ENCODE peak calls at places on chromosome 13, in seven cellular contexts. One of them, this sample, is unnamed.

GRCh38 chr13:92224825-92225224 is 826.4 kb downstream of the GPC5 start:
- DNase-seq in brain microvascular endothelial cell: no peak
- DNase-seq in RWPE1: no peak
- DNase-seq in cardiac muscle cell: no peak
- DNase-seq in Peyer's patch: no peak
- DNase-seq in heart right ventricle: no peak
- DNase-seq in thyroid gland: no peak
- DNase-seq in this sample: no peak

GRCh38 chr13:108328848-108329247 is 59.3 kb downstream of the TNFSF13B start:
- DNase-seq in RWPE1: no peak
- DNase-seq in brain microvascular endothelial cell: no peak
- DNase-seq in cardiac muscle cell: no peak
- DNase-seq in Peyer's patch: no peak
- DNase-seq in heart right ventricle: no peak
- DNase-seq in thyroid gland: no peak
- DNase-seq in this sample: no peak

GRCh38 chr13:71602327-71602726 is 264.7 kb downstream of the DACH1 start:
- DNase-seq in Peyer's patch: no peak
- DNase-seq in cardiac muscle cell: no peak
- DNase-seq in RWPE1: no peak
- DNase-seq in heart right ventricle: no peak
- DNase-seq in brain microvascular endothelial cell: no peak
- DNase-seq in thyroid gland: no peak
- DNase-seq in this sample: no peak

GRCh38 chr13:78595819-78596700 is 7.3 kb downstream of the POU4F1 start:
- DNase-seq in brain microvascular endothelial cell: no peak
- DNase-seq in RWPE1: no peak
- DNase-seq in heart right ventricle: peak; percentile 20
- DNase-seq in Peyer's patch: no peak
- DNase-seq in cardiac muscle cell: peak; percentile 62
- DNase-seq in thyroid gland: no peak
- DNase-seq in this sample: no peak

GRCh38 chr13:72643339-72643989 is 84.0 kb downstream of the MZT1 start:
- DNase-seq in Peyer's patch: peak; percentile 51
- DNase-seq in thyroid gland: peak; percentile 34
- DNase-seq in cardiac muscle cell: peak; percentile 47
- DNase-seq in heart right ventricle: no peak
- DNase-seq in brain microvascular endothelial cell: peak; percentile 70
- DNase-seq in RWPE1: peak; percentile 11
- DNase-seq in this sample: peak; percentile 18

GRCh38 chr13:79445968-79446645 is 34.8 kb upstream of the NDFIP2 start:
- DNase-seq in RWPE1: no peak
- DNase-seq in cardiac muscle cell: no peak
- DNase-seq in brain microvascular endothelial cell: no peak
- DNase-seq in heart right ventricle: no peak
- DNase-seq in thyroid gland: no peak
- DNase-seq in Peyer's patch: no peak
- DNase-seq in this sample: no peak

GRCh38 chr13:44989941-44990340 is 603 bp downstream of the GPALPP1 start:
- DNase-seq in Peyer's patch: no peak
- DNase-seq in cardiac muscle cell: peak; percentile 6
- DNase-seq in brain microvascular endothelial cell: no peak
- DNase-seq in RWPE1: no peak
- DNase-seq in thyroid gland: no peak
- DNase-seq in heart right ventricle: no peak
- DNase-seq in this sample: no peak

GRCh38 chr13:107669356-107669755 is 546.0 kb downstream of the LIG4 start:
- DNase-seq in thyroid gland: no peak
- DNase-seq in cardiac muscle cell: no peak
- DNase-seq in brain microvascular endothelial cell: no peak
- DNase-seq in Peyer's patch: no peak
- DNase-seq in RWPE1: no peak
- DNase-seq in heart right ventricle: no peak
- DNase-seq in this sample: no peak

GRCh38 chr13:109381546-109382180 is 404.7 kb downstream of the IRS2 start:
- DNase-seq in Peyer's patch: no peak
- DNase-seq in cardiac muscle cell: no peak
- DNase-seq in thyroid gland: no peak
- DNase-seq in RWPE1: no peak
- DNase-seq in brain microvascular endothelial cell: peak; percentile 72
- DNase-seq in heart right ventricle: no peak
- DNase-seq in this sample: no peak

GRCh38 chr13:59666504-59666903 is 497.2 kb downstream of the DIAPH3 start:
- DNase-seq in cardiac muscle cell: no peak
- DNase-seq in brain microvascular endothelial cell: no peak
- DNase-seq in heart right ventricle: no peak
- DNase-seq in thyroid gland: no peak
- DNase-seq in Peyer's patch: no peak
- DNase-seq in RWPE1: no peak
- DNase-seq in this sample: no peak

GRCh38 chr13:23159205-23159586 is 21.6 kb upstream of the SGCG start:
- DNase-seq in RWPE1: no peak
- DNase-seq in cardiac muscle cell: peak; percentile 66
- DNase-seq in heart right ventricle: peak; percentile 33
- DNase-seq in brain microvascular endothelial cell: peak; percentile 39
- DNase-seq in Peyer's patch: no peak
- DNase-seq in thyroid gland: no peak
- DNase-seq in this sample: no peak

GRCh38 chr13:35840991-35841604 is 290.1 kb downstream of the DCLK1 start:
- DNase-seq in thyroid gland: no peak
- DNase-seq in RWPE1: no peak
- DNase-seq in cardiac muscle cell: no peak
- DNase-seq in brain microvascular endothelial cell: no peak
- DNase-seq in Peyer's patch: no peak
- DNase-seq in heart right ventricle: no peak
- DNase-seq in this sample: no peak

GRCh38 chr13:94478913-94479312 is 569 bp downstream of the DCT start:
- DNase-seq in thyroid gland: no peak
- DNase-seq in brain microvascular endothelial cell: no peak
- DNase-seq in cardiac muscle cell: no peak
- DNase-seq in RWPE1: no peak
- DNase-seq in Peyer's patch: no peak
- DNase-seq in heart right ventricle: no peak
- DNase-seq in this sample: no peak

GRCh38 chr13:24744247-24744646 is 19.7 kb upstream of the RNF17 start:
- DNase-seq in cardiac muscle cell: no peak
- DNase-seq in heart right ventricle: no peak
- DNase-seq in brain microvascular endothelial cell: no peak
- DNase-seq in thyroid gland: no peak
- DNase-seq in Peyer's patch: no peak
- DNase-seq in RWPE1: no peak
- DNase-seq in this sample: no peak

GRCh38 chr13:74662895-74663294 is 528.7 kb upstream of the KLF12 start:
- DNase-seq in Peyer's patch: no peak
- DNase-seq in RWPE1: no peak
- DNase-seq in brain microvascular endothelial cell: no peak
- DNase-seq in heart right ventricle: no peak
- DNase-seq in thyroid gland: no peak
- DNase-seq in cardiac muscle cell: no peak
- DNase-seq in this sample: no peak

GRCh38 chr13:24148414-24149305 is 11.9 kb upstream of the SPATA13 start:
- DNase-seq in thyroid gland: no peak
- DNase-seq in brain microvascular endothelial cell: peak; percentile 94
- DNase-seq in heart right ventricle: no peak
- DNase-seq in RWPE1: peak; percentile 91
- DNase-seq in Peyer's patch: peak; percentile 58
- DNase-seq in cardiac muscle cell: no peak
- DNase-seq in this sample: no peak

GRCh38 chr13:32453981-32454380 is 26.1 kb upstream of the N4BP2L1 start:
- DNase-seq in heart right ventricle: no peak
- DNase-seq in RWPE1: no peak
- DNase-seq in brain microvascular endothelial cell: no peak
- DNase-seq in Peyer's patch: no peak
- DNase-seq in thyroid gland: no peak
- DNase-seq in cardiac muscle cell: no peak
- DNase-seq in this sample: no peak

GRCh38 chr13:59906413-59907027 is 257.2 kb downstream of the DIAPH3 start:
- DNase-seq in Peyer's patch: no peak
- DNase-seq in brain microvascular endothelial cell: peak; percentile 37
- DNase-seq in thyroid gland: no peak
- DNase-seq in heart right ventricle: no peak
- DNase-seq in cardiac muscle cell: peak; percentile 40
- DNase-seq in RWPE1: peak; percentile 6
- DNase-seq in this sample: no peak

GRCh38 chr13:61202042-61202441 is 213.6 kb downstream of the PCDH20 start:
- DNase-seq in Peyer's patch: no peak
- DNase-seq in RWPE1: no peak
- DNase-seq in brain microvascular endothelial cell: no peak
- DNase-seq in heart right ventricle: no peak
- DNase-seq in thyroid gland: no peak
- DNase-seq in cardiac muscle cell: no peak
- DNase-seq in this sample: no peak

GRCh38 chr13:48866204-48866603 is 109.5 kb upstream of the FNDC3A start:
- DNase-seq in brain microvascular endothelial cell: no peak
- DNase-seq in thyroid gland: no peak
- DNase-seq in cardiac muscle cell: no peak
- DNase-seq in Peyer's patch: no peak
- DNase-seq in RWPE1: no peak
- DNase-seq in heart right ventricle: no peak
- DNase-seq in this sample: no peak

GRCh38 chr13:48862572-48862971 is 113.1 kb upstream of the FNDC3A start:
- DNase-seq in RWPE1: no peak
- DNase-seq in thyroid gland: no peak
- DNase-seq in Peyer's patch: no peak
- DNase-seq in heart right ventricle: no peak
- DNase-seq in cardiac muscle cell: no peak
- DNase-seq in brain microvascular endothelial cell: no peak
- DNase-seq in this sample: no peak

GRCh38 chr13:48859168-48860105 is 116.3 kb upstream of the FNDC3A start:
- DNase-seq in Peyer's patch: no peak
- DNase-seq in thyroid gland: no peak
- DNase-seq in cardiac muscle cell: no peak
- DNase-seq in RWPE1: no peak
- DNase-seq in brain microvascular endothelial cell: no peak
- DNase-seq in heart right ventricle: no peak
- DNase-seq in this sample: no peak

GRCh38 chr13:48860369-48860768 is 115.3 kb upstream of the FNDC3A start:
- DNase-seq in thyroid gland: no peak
- DNase-seq in RWPE1: no peak
- DNase-seq in cardiac muscle cell: no peak
- DNase-seq in brain microvascular endothelial cell: no peak
- DNase-seq in Peyer's patch: no peak
- DNase-seq in heart right ventricle: no peak
- DNase-seq in this sample: no peak

DNA sequence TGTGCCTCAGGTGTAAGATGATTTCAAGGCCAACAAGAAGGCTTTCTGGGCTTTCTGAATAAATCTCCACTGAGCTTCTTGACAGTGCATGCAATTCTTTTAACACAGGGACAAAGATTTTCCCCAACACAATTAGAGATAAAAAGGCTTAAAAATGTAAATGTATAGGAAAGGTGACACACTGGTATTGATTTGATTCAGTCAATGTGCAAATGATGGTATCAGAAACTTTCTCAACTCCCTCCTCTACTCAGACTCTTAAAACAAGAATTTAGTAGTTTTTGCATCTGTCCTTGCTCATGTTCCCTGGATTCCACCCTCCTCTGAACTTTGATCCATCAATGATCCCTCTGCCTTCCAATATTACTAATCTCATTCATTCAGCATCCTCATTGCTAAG is 111.6 kb upstream of the FNDC3A start:
- DNase-seq in brain microvascular endothelial cell: no peak
- DNase-seq in thyroid gland: no peak
- DNase-seq in cardiac muscle cell: no peak
- DNase-seq in heart right ventricle: no peak
- DNase-seq in Peyer's patch: no peak
- DNase-seq in RWPE1: no peak
- DNase-seq in this sample: no peak
- TF ChIP-seq CTCF in brain microvascular endothelial cell: no peak
- TF ChIP-seq CTCF in thyroid gland: no peak
- TF ChIP-seq CTCF in cardiac muscle cell: no peak
- TF ChIP-seq CTCF in heart right ventricle: no peak
- TF ChIP-seq CTCF in Peyer's patch: no peak
- TF ChIP-seq CTCF in RWPE1: no peak
- TF ChIP-seq CTCF in this sample: no peak

DNA sequence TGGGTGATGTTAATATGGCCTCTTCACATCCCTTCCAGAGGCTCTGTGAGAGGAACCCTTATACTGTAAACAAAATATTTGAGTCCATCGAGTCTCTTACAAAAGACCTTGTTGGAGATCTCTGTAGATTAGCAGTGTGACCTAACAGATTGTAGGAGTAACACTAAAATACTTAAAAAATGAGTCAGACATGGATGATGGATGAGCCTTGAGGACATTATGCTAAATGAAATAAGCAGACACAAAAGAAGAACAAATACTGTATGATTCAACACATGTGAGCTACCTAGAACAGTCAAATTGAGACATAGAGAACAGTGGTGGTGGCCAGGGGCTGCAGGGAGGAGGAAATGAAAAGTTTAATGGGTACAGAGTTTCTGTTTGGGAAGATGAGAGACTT is 152.2 kb upstream of the UBL3 start:
- DNase-seq in cardiac muscle cell: no peak
- DNase-seq in thyroid gland: no peak
- DNase-seq in brain microvascular endothelial cell: peak; percentile 12
- DNase-seq in heart right ventricle: no peak
- DNase-seq in Peyer's patch: no peak
- DNase-seq in RWPE1: peak; percentile 53
- DNase-seq in this sample: no peak
- H3K27ac ChIP-seq in cardiac muscle cell: no peak overlapping the region
- H3K27ac ChIP-seq in thyroid gland: no peak overlapping the region
- H3K27ac ChIP-seq in brain microvascular endothelial cell: no peak overlapping the region
- H3K27ac ChIP-seq in heart right ventricle: no peak overlapping the region
- H3K27ac ChIP-seq in Peyer's patch: no peak overlapping the region
- H3K27ac ChIP-seq in RWPE1: no peak overlapping the region
- H3K27ac ChIP-seq in this sample: no peak overlapping the region

DNA sequence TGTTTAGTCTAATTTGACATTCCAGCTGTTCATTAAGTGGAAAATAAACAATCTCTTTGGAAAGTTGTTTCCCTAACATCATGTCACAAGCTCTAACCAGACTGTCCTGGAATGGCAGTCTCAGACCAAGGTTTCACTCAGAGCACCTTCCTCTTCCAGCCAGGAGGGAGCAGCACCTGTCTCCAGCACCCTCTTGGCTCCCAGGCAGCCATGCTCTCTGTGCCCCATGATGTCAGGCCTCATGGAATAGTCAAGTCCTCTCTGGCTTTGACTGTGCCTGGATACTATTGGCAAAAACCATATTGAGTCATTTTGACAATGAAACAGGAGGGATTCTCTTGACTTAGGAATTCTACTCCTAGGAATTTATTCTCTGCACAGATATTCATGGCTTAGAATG is 171.4 kb downstream of the OXGR1 start:
- DNase-seq in RWPE1: no peak
- DNase-seq in brain microvascular endothelial cell: no peak
- DNase-seq in Peyer's patch: peak; percentile 52
- DNase-seq in heart right ventricle: no peak
- DNase-seq in cardiac muscle cell: peak; percentile 42
- DNase-seq in thyroid gland: peak; percentile 65
- DNase-seq in this sample: no peak
- TF ChIP-seq CTCF in RWPE1: no peak
- TF ChIP-seq CTCF in brain microvascular endothelial cell: peak; percentile 48
- TF ChIP-seq CTCF in Peyer's patch: peak; percentile 11
- TF ChIP-seq CTCF in heart right ventricle: no peak
- TF ChIP-seq CTCF in cardiac muscle cell: peak; percentile 15
- TF ChIP-seq CTCF in thyroid gland: peak; percentile 64
- TF ChIP-seq CTCF in this sample: no peak

GRCh38 chr13:26053418-26053980 is 1.7 kb upstream of the SHISA2 start:
- DNase-seq in cardiac muscle cell: no peak
- DNase-seq in Peyer's patch: no peak
- DNase-seq in thyroid gland: no peak
- DNase-seq in heart right ventricle: no peak
- DNase-seq in RWPE1: no peak
- DNase-seq in brain microvascular endothelial cell: no peak
- DNase-seq in this sample: no peak
- H3K27ac ChIP-seq in cardiac muscle cell: no peak overlapping the region
- H3K27ac ChIP-seq in Peyer's patch: no peak overlapping the region
- H3K27ac ChIP-seq in thyroid gland: no peak overlapping the region
- H3K27ac ChIP-seq in heart right ventricle: no peak overlapping the region
- H3K27ac ChIP-seq in RWPE1: no peak overlapping the region
- H3K27ac ChIP-seq in brain microvascular endothelial cell: no peak overlapping the region
- H3K27ac ChIP-seq in this sample: no peak overlapping the region

GRCh38 chr13:21104199-21105019 is 43.0 kb upstream of the LATS2 start:
- DNase-seq in Peyer's patch: no peak
- DNase-seq in RWPE1: no peak
- DNase-seq in heart right ventricle: no peak
- DNase-seq in thyroid gland: no peak
- DNase-seq in cardiac muscle cell: no peak
- DNase-seq in brain microvascular endothelial cell: no peak
- DNase-seq in this sample: no peak
- TF ChIP-seq CTCF in Peyer's patch: no peak
- TF ChIP-seq CTCF in RWPE1: no peak
- TF ChIP-seq CTCF in heart right ventricle: no peak
- TF ChIP-seq CTCF in thyroid gland: no peak
- TF ChIP-seq CTCF in cardiac muscle cell: no peak
- TF ChIP-seq CTCF in brain microvascular endothelial cell: no peak
- TF ChIP-seq CTCF in this sample: no peak